ENCODE peak calls at places on chromosomes 11 and 22, in five cellular contexts. One of them, this sample, is unnamed.

GRCh38 chr22:23180301-23180892 is at the start of gene BCR:
- DNase-seq in GM03348: peak; percentile 95
- DNase-seq in NCI-H1105 treated with DMSO at 0.1 percent for 48 hours: peak; percentile 35
- DNase-seq in upper lobe of right lung: peak; percentile 90
- DNase-seq in NCI-H2081: peak; percentile 51
- DNase-seq in this sample: no peak

GRCh38 chr11:93842461-93842860 is 8.0 kb downstream of the VSTM5 start:
- DNase-seq in GM03348: peak; percentile 78
- DNase-seq in NCI-H1105 treated with DMSO at 0.1 percent for 48 hours: no peak
- DNase-seq in upper lobe of right lung: no peak
- DNase-seq in NCI-H2081: no peak
- DNase-seq in this sample: no peak

GRCh38 chr22:22180738-22181514 is 63.7 kb upstream of the VPREB1 start:
- DNase-seq in GM03348: no peak
- DNase-seq in NCI-H1105 treated with DMSO at 0.1 percent for 48 hours: no peak
- DNase-seq in upper lobe of right lung: no peak
- DNase-seq in NCI-H2081: no peak
- DNase-seq in this sample: no peak

GRCh38 chr22:30217698-30218565 is 28.6 kb downstream of the LIF start:
- DNase-seq in GM03348: peak; percentile 58
- DNase-seq in NCI-H1105 treated with DMSO at 0.1 percent for 48 hours: no peak
- DNase-seq in upper lobe of right lung: no peak
- DNase-seq in NCI-H2081: no peak
- DNase-seq in this sample: no peak

GRCh38 chr22:32476286-32476685 is 1.7 kb downstream of the FBXO7 start:
- DNase-seq in GM03348: no peak
- DNase-seq in NCI-H1105 treated with DMSO at 0.1 percent for 48 hours: no peak
- DNase-seq in upper lobe of right lung: no peak
- DNase-seq in NCI-H2081: no peak
- DNase-seq in this sample: no peak

GRCh38 chr11:108854366-108854765 is 189.5 kb downstream of the DDX10 start:
- DNase-seq in GM03348: no peak
- DNase-seq in NCI-H1105 treated with DMSO at 0.1 percent for 48 hours: no peak
- DNase-seq in upper lobe of right lung: no peak
- DNase-seq in NCI-H2081: no peak
- DNase-seq in this sample: no peak

GRCh38 chr11:117931971-117932370 is 2.8 kb upstream of the TMPRSS13 start:
- DNase-seq in GM03348: no peak
- DNase-seq in NCI-H1105 treated with DMSO at 0.1 percent for 48 hours: no peak
- DNase-seq in upper lobe of right lung: no peak
- DNase-seq in NCI-H2081: no peak
- DNase-seq in this sample: no peak

GRCh38 chr22:34416321-34416900 is 496.1 kb upstream of the LARGE1 start:
- DNase-seq in GM03348: no peak
- DNase-seq in NCI-H1105 treated with DMSO at 0.1 percent for 48 hours: no peak
- DNase-seq in upper lobe of right lung: no peak
- DNase-seq in NCI-H2081: no peak
- DNase-seq in this sample: no peak

GRCh38 chr22:37922177-37922576 is 16.1 kb downstream of the MICALL1 start:
- DNase-seq in GM03348: no peak
- DNase-seq in NCI-H1105 treated with DMSO at 0.1 percent for 48 hours: no peak
- DNase-seq in upper lobe of right lung: no peak
- DNase-seq in NCI-H2081: no peak
- DNase-seq in this sample: no peak

GRCh38 chr22:46150615-46151423 is 493 bp downstream of the PPARA start:
- DNase-seq in GM03348: peak; percentile 48
- DNase-seq in NCI-H1105 treated with DMSO at 0.1 percent for 48 hours: peak; percentile 8
- DNase-seq in upper lobe of right lung: peak; percentile 79
- DNase-seq in NCI-H2081: no peak
- DNase-seq in this sample: no peak

GRCh38 chr22:47030143-47030641 is 267.7 kb downstream of the TBC1D22A start:
- DNase-seq in GM03348: peak; percentile 49
- DNase-seq in NCI-H1105 treated with DMSO at 0.1 percent for 48 hours: no peak
- DNase-seq in upper lobe of right lung: no peak
- DNase-seq in NCI-H2081: peak; percentile 61
- DNase-seq in this sample: no peak

GRCh38 chr11:75593337-75593915 is 31.4 kb downstream of the SERPINH1 start:
- DNase-seq in GM03348: no peak
- DNase-seq in NCI-H1105 treated with DMSO at 0.1 percent for 48 hours: peak; percentile 64
- DNase-seq in upper lobe of right lung: no peak
- DNase-seq in NCI-H2081: no peak
- DNase-seq in this sample: peak; percentile 95

GRCh38 chr22:47043835-47044721 is 281.6 kb downstream of the TBC1D22A start:
- DNase-seq in GM03348: peak; percentile 47
- DNase-seq in NCI-H1105 treated with DMSO at 0.1 percent for 48 hours: peak; percentile 90
- DNase-seq in upper lobe of right lung: peak; percentile 66
- DNase-seq in NCI-H2081: peak; percentile 66
- DNase-seq in this sample: peak; percentile 15

GRCh38 chr22:17570851-17571631 is 7.7 kb downstream of the SLC25A18 start:
- DNase-seq in GM03348: peak; percentile 71
- DNase-seq in NCI-H1105 treated with DMSO at 0.1 percent for 48 hours: no peak
- DNase-seq in upper lobe of right lung: peak; percentile 79
- DNase-seq in NCI-H2081: no peak
- DNase-seq in this sample: no peak

This sample was measured in DMS79.